ENCODE peak calls at places on chromosome 1, in eight cellular contexts. One of them, this sample, is unnamed.

GRCh38 chr1:243483084-243483845 is 227.4 kb downstream of the SDCCAG8 start:
- DNase-seq in heart right ventricle: no peak
- DNase-seq in cardiac muscle cell: peak
- DNase-seq in BJ: no peak
- DNase-seq in ovary: no peak
- DNase-seq in pancreas: no peak
- DNase-seq in WTC11: peak
- DNase-seq in GM13977: no peak
- DNase-seq in this sample: peak

GRCh38 chr1:167936930-167937708 is at the start of gene MPC2:
- DNase-seq in pancreas: peak
- DNase-seq in WTC11: peak
- DNase-seq in heart right ventricle: peak
- DNase-seq in ovary: peak
- DNase-seq in BJ: peak
- DNase-seq in GM13977: peak
- DNase-seq in cardiac muscle cell: peak
- DNase-seq in this sample: peak

GRCh38 chr1:62355095-62355494 is 35.9 kb upstream of the KANK4 start:
- DNase-seq in pancreas: no peak
- DNase-seq in heart right ventricle: no peak
- DNase-seq in ovary: no peak
- DNase-seq in cardiac muscle cell: no peak
- DNase-seq in GM13977: no peak
- DNase-seq in WTC11: no peak
- DNase-seq in BJ: no peak
- DNase-seq in this sample: no peak

GRCh38 chr1:94636625-94637024 is 95.1 kb upstream of the F3 start:
- DNase-seq in heart right ventricle: no peak
- DNase-seq in pancreas: no peak
- DNase-seq in ovary: no peak
- DNase-seq in WTC11: no peak
- DNase-seq in BJ: no peak
- DNase-seq in cardiac muscle cell: no peak
- DNase-seq in GM13977: no peak
- DNase-seq in this sample: no peak

GRCh38 chr1:80083892-80084291 is 1077.4 kb upstream of the ADGRL4 start:
- DNase-seq in GM13977: no peak
- DNase-seq in BJ: no peak
- DNase-seq in pancreas: no peak
- DNase-seq in ovary: no peak
- DNase-seq in heart right ventricle: no peak
- DNase-seq in WTC11: no peak
- DNase-seq in cardiac muscle cell: no peak
- DNase-seq in this sample: no peak

GRCh38 chr1:64323054-64323453 is 119.6 kb downstream of the UBE2U start:
- DNase-seq in WTC11: no peak
- DNase-seq in GM13977: no peak
- DNase-seq in cardiac muscle cell: no peak
- DNase-seq in BJ: no peak
- DNase-seq in pancreas: no peak
- DNase-seq in heart right ventricle: no peak
- DNase-seq in ovary: no peak
- DNase-seq in this sample: no peak

GRCh38 chr1:211017066-211017691 is 116.8 kb downstream of the KCNH1 start:
- DNase-seq in heart right ventricle: no peak
- DNase-seq in BJ: no peak
- DNase-seq in WTC11: no peak
- DNase-seq in cardiac muscle cell: peak
- DNase-seq in ovary: no peak
- DNase-seq in pancreas: no peak
- DNase-seq in GM13977: no peak
- DNase-seq in this sample: no peak

GRCh38 chr1:113978863-113979702 is at the start of gene OLFML3:
- DNase-seq in WTC11: peak
- DNase-seq in pancreas: peak
- DNase-seq in ovary: peak
- DNase-seq in BJ: peak
- DNase-seq in heart right ventricle: peak
- DNase-seq in cardiac muscle cell: peak
- DNase-seq in GM13977: peak
- DNase-seq in this sample: peak

GRCh38 chr1:29083318-29084195 is 40.1 kb downstream of the TMEM200B start:
- DNase-seq in cardiac muscle cell: no peak
- DNase-seq in WTC11: no peak
- DNase-seq in heart right ventricle: no peak
- DNase-seq in ovary: no peak
- DNase-seq in GM13977: no peak
- DNase-seq in BJ: peak
- DNase-seq in pancreas: no peak
- DNase-seq in this sample: no peak

GRCh38 chr1:177229781-177230180 is 59.0 kb downstream of the BRINP2 start:
- DNase-seq in heart right ventricle: no peak
- DNase-seq in ovary: no peak
- DNase-seq in GM13977: no peak
- DNase-seq in BJ: no peak
- DNase-seq in cardiac muscle cell: no peak
- DNase-seq in pancreas: no peak
- DNase-seq in WTC11: peak
- DNase-seq in this sample: no peak

DNA sequence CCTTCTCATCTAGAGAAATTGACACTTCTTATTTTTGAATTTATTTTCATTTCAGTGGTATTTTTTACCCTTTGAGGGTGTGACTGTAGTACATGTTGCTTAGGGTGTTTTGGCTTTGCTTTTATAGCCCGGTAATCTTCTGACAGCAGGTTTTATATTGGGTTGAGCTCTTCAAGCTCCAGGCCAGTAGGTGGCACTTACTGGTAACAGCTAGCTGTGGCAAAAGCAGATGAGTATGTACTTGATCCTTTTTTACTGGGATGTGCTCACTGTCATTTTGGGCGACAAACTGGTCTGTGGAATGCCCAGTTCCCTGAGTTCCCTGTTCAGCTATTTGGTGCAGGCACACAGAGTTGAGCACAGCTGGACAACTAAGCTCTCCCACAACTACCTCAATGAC is 916.2 kb upstream of the B3GALT2 start:
- DNase-seq in ovary: no peak
- DNase-seq in BJ: no peak
- DNase-seq in WTC11: no peak
- DNase-seq in heart right ventricle: no peak
- DNase-seq in cardiac muscle cell: no peak
- DNase-seq in GM13977: no peak
- DNase-seq in pancreas: no peak
- DNase-seq in this sample: no peak
- TF ChIP-seq CTCF in ovary: no peak
- TF ChIP-seq CTCF in BJ: peak
- TF ChIP-seq CTCF in WTC11: no peak
- TF ChIP-seq CTCF in heart right ventricle: no peak
- TF ChIP-seq CTCF in cardiac muscle cell: peak
- TF ChIP-seq CTCF in GM13977: peak
- TF ChIP-seq CTCF in pancreas: no peak
- TF ChIP-seq CTCF in this sample: no peak

GRCh38 chr1:37497832-37498231 is 16.7 kb downstream of the MEAF6 start:
- DNase-seq in pancreas: peak
- DNase-seq in BJ: no peak
- DNase-seq in ovary: no peak
- DNase-seq in cardiac muscle cell: no peak
- DNase-seq in heart right ventricle: no peak
- DNase-seq in WTC11: no peak
- DNase-seq in GM13977: no peak
- DNase-seq in this sample: no peak
- TF ChIP-seq CTCF in pancreas: no peak
- TF ChIP-seq CTCF in BJ: no peak
- TF ChIP-seq CTCF in ovary: no peak
- TF ChIP-seq CTCF in cardiac muscle cell: no peak
- TF ChIP-seq CTCF in heart right ventricle: no peak
- TF ChIP-seq CTCF in WTC11: no peak
- TF ChIP-seq CTCF in GM13977: no peak
- TF ChIP-seq CTCF in this sample: no peak

GRCh38 chr1:37859507-37860345 is at the start of gene MTF1:
- DNase-seq in GM13977: peak
- DNase-seq in cardiac muscle cell: peak
- DNase-seq in pancreas: peak
- DNase-seq in BJ: peak
- DNase-seq in heart right ventricle: peak
- DNase-seq in WTC11: peak
- DNase-seq in ovary: peak
- DNase-seq in this sample: peak
- TF ChIP-seq CTCF in GM13977: peak
- TF ChIP-seq CTCF in cardiac muscle cell: peak
- TF ChIP-seq CTCF in pancreas: peak
- TF ChIP-seq CTCF in BJ: peak
- TF ChIP-seq CTCF in heart right ventricle: peak
- TF ChIP-seq CTCF in WTC11: peak
- TF ChIP-seq CTCF in ovary: peak
- TF ChIP-seq CTCF in this sample: peak

GRCh38 chr1:6280761-6281451 is 20.0 kb upstream of the GPR153 start:
- DNase-seq in BJ: no peak
- DNase-seq in heart right ventricle: no peak
- DNase-seq in pancreas: no peak
- DNase-seq in WTC11: peak
- DNase-seq in GM13977: no peak
- DNase-seq in cardiac muscle cell: peak
- DNase-seq in ovary: no peak
- DNase-seq in this sample: no peak
- TF ChIP-seq CTCF in BJ: peak
- TF ChIP-seq CTCF in heart right ventricle: peak
- TF ChIP-seq CTCF in pancreas: no peak
- TF ChIP-seq CTCF in WTC11: no peak
- TF ChIP-seq CTCF in GM13977: peak
- TF ChIP-seq CTCF in cardiac muscle cell: peak
- TF ChIP-seq CTCF in ovary: no peak
- TF ChIP-seq CTCF in this sample: no peak

This sample was measured in activated CD8-positive, alpha-beta T cell treated with anti-CD3 and anti-CD28 coated beads for 36 hours.